ENCODE peak calls at places on chromosome 1, in nine cellular contexts. Z, P, Q, C, N, E, O, U and T are unnamed samples.
A peak's percentile ranks its signal among the peaks of the same experiment; 100 is the strongest.

GRCh38 chr1:52904590-52905375 is 16.8 kb downstream of the ECHDC2 start:
- DNase-seq in N (peak; percentile 52), O (no peak), C (peak; percentile 63), P (no peak), Z (peak; percentile 33), E (no peak), Q (peak; percentile 78), U (peak; percentile 29), T (no peak)

GRCh38 chr1:172658871-172659453 is at the start of gene FASLG:
- DNase-seq in Q (no peak), P (no peak), C (no peak), E (no peak), N (no peak), Z (no peak), O (no peak), U (no peak), T (no peak)

GRCh38 chr1:106344494-106344893 is 712.0 kb upstream of the PRMT6 start:
- DNase-seq in P (no peak), Q (no peak), Z (no peak), E (no peak), O (no peak), C (no peak), N (no peak), U (no peak), T (no peak)

GRCh38 chr1:167401260-167401873 is 117.0 kb downstream of the CD247 start:
- DNase-seq in N (peak; percentile 73), O (peak; percentile 74), P (peak; percentile 39), C (peak; percentile 46), E (peak; percentile 52), Q (peak; percentile 67), U (peak; percentile 38), Z (peak; percentile 73), T (no peak)

GRCh38 chr1:214379254-214379970 is 98.5 kb downstream of the SMYD2 start:
- DNase-seq in E (no peak), C (no peak), P (no peak), Q (no peak), Z (no peak), O (no peak), N (no peak), U (no peak), T (no peak)

GRCh38 chr1:153567621-153568366 is 2.1 kb upstream of the S100A2 start:
- DNase-seq in N (peak; percentile 88), Z (no peak), E (no peak), U (no peak), O (no peak), P (peak; percentile 50), Q (no peak), C (no peak), T (no peak)

GRCh38 chr1:75533085-75533484 is 77.8 kb downstream of the SLC44A5 start:
- DNase-seq in C (no peak), Q (no peak), U (no peak), O (no peak), N (no peak), P (no peak), Z (no peak), E (no peak), T (no peak)

GRCh38 chr1:89489037-89489729 is 35.4 kb upstream of the LRRC8B start:
- DNase-seq in Z (peak; percentile 68), U (no peak), Q (no peak), E (no peak), P (no peak), C (no peak), N (no peak), O (peak; percentile 14), T (no peak)

GRCh38 chr1:210568631-210569030 is 239.9 kb downstream of the HHAT start:
- DNase-seq in Z (no peak), O (no peak), P (no peak), U (no peak), N (no peak), Q (no peak), C (no peak), E (no peak), T (no peak)

GRCh38 chr1:185238447-185238846 is 78.6 kb downstream of the IVNS1ABP start:
- DNase-seq in N (no peak), P (no peak), Q (no peak), U (no peak), O (no peak), E (no peak), Z (peak; percentile 41), C (no peak), T (no peak)

GRCh38 chr1:55466343-55466742 is 251.2 kb upstream of the USP24 start:
- DNase-seq in Q (no peak), O (no peak), E (no peak), C (no peak), U (no peak), Z (no peak), N (no peak), P (no peak), T (no peak)

GRCh38 chr1:215647738-215648137 is 80.6 kb downstream of the KCTD3 start:
- DNase-seq in P (no peak), C (no peak), U (no peak), O (no peak), E (no peak), Q (no peak), N (no peak), Z (no peak), T (no peak)

GRCh38 chr1:203140743-203141520 is 13.4 kb downstream of the ADORA1 start:
- DNase-seq in C (no peak), Q (no peak), E (no peak), N (no peak), U (no peak), P (no peak), O (no peak), Z (no peak), T (no peak)

GRCh38 chr1:210372931-210373627 is 44.4 kb downstream of the HHAT start:
- DNase-seq in Z (no peak), P (no peak), C (no peak), E (no peak), Q (no peak), N (no peak), O (no peak), U (no peak), T (no peak)

GRCh38 chr1:20682571-20683236 is 21.5 kb upstream of the DDOST start:
- DNase-seq in U (no peak), Q (no peak), C (no peak), E (no peak), N (no peak), Z (no peak), P (no peak), O (peak; percentile 59), T (no peak)

GRCh38 chr1:116990612-116991151 is 10.9 kb upstream of the CD101 start:
- DNase-seq in E (peak; percentile 10), Q (no peak), C (no peak), U (no peak), O (peak; percentile 73), Z (peak; percentile 99), P (no peak), N (no peak), T (no peak)

GRCh38 chr1:59494145-59494824 is 197.4 kb downstream of the FGGY start:
- DNase-seq in U (no peak), N (no peak), C (no peak), O (no peak), E (no peak), Q (no peak), P (no peak), Z (peak; percentile 64), T (no peak)

GRCh38 chr1:224615861-224616760 is at the start of gene CNIH3:
- DNase-seq in P (no peak), Q (peak; percentile 83), C (peak; percentile 53), N (peak; percentile 67), O (no peak), E (peak; percentile 79), Z (peak; percentile 55), U (peak; percentile 84), T (no peak)

DNA sequence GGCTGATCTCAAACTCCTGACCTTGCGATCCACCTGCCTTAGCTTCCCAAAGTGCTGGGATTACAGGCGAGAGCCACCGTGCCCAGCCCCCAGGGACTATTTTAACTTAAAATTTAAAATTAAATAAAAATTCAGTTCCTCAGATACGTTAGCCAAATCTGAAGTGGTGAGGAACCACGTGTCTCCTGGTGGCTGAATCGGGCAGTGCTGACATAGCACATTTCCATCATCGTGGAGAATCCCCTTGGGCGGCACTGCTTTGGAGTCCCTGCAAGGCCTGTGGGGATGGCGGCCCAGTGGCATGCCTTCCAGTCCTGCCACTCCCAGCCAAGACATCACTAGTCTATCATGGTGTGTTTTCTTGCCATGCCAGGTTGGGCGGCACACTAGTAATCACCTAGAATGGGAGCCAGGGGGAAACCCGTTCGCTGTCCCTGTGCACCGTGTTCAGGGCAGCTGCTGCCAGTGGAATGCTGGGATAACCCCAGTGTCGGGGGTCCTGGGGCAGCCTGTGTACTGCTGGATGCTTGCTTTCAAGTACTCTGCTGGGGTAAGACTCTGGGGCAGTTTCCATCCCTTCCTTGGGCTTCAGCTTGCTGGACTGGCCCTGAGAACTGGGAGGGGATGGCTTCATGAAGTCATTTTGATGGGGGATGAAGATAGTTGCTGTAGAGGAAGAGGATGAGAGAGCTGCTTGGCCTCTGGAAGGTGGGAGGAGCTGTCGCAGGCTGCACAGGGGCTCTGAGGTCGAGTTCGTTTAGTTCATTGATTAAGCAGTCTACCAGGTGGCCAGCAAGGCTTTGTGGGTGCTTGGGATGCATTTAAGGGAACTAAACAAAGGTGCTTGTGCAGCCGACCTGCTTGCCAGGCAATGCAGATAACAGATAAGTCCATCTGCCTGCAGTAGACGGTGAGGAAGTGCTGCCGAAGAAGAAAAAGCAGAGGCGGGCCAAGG is 4.6 kb downstream of the ZBTB48 start:
- DNase-seq in P (no peak), U (no peak), O (no peak), E (no peak), C (no peak), Z (no peak), Q (peak; percentile 33), N (no peak), T (no peak)
- TF ChIP-seq CTCF in P (no peak), U (no peak), O (no peak), E (no peak), C (peak; percentile 44), Z (no peak), Q (no peak), N (peak; percentile 27), T (no peak)

GRCh38 chr1:227447531-227447990 is 115.8 kb upstream of the ZNF678 start:
- DNase-seq in E (peak; percentile 16), U (peak; percentile 28), P (no peak), C (peak; percentile 66), Z (peak; percentile 69), N (peak; percentile 57), Q (peak; percentile 70), O (peak; percentile 44), T (no peak)
- TF ChIP-seq CTCF in E (peak; percentile 10), U (peak; percentile 25), P (peak; percentile 66), C (peak; percentile 30), Z (peak; percentile 63), N (peak; percentile 20), Q (peak; percentile 40), O (peak; percentile 18), T (peak; percentile 15)

GRCh38 chr1:216750031-216750627 is 26.9 kb upstream of the ESRRG start:
- DNase-seq in E (peak; percentile 3), U (peak; percentile 31), C (peak; percentile 45), P (peak; percentile 21), N (peak; percentile 29), Q (peak; percentile 30), O (peak; percentile 32), Z (peak; percentile 72), T (no peak)
- TF ChIP-seq CTCF in E (peak; percentile 30), U (peak; percentile 62), C (peak; percentile 31), P (peak; percentile 69), N (peak; percentile 59), Q (peak; percentile 26), O (peak; percentile 61), Z (peak; percentile 81), T (peak; percentile 90)

DNA sequence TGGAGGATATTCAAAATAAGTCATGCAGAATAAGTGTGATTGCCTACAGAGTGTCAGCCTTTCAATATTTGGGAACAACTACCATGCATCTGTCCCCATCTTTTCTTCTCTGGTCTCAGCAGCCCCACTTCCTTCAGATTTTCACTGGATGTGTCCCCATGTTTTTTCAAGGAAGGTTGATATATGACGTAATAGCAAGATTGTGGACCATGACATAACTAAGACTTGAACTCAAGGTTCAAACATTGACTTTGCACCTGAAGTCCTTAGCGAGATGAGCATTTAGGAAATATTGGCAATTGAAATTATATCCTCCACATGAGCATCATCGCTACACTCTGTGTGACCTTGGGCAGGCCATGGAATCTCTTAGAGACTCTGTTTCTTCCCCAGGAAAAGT is 5.8 kb downstream of the NAV1 start:
- DNase-seq in N (no peak), E (no peak), O (no peak), C (no peak), Q (no peak), Z (no peak), U (no peak), P (no peak), T (no peak)
- TF ChIP-seq CTCF in N (no peak), E (no peak), O (no peak), C (no peak), Q (no peak), Z (no peak), U (no peak), P (no peak), T (no peak)